ENCODE peak calls at places on chromosomes 4 and X, in nine cellular contexts. B is left ventricle myocardium inferior, K is OCI-LY7, I is hepatocyte, X is MM.1S, N is PC-3, F is PC-9, S is WERI-Rb-1, U is esophagus squamous epithelium. M is an unnamed sample.

GRCh38 chr4:1765409-1766335 is 27.4 kb upstream of the FGFR3 start:
- DNase-seq in B (no peak), K (no peak), I (no peak), X (no peak), N (no peak), F (no peak), S (no peak), U (no peak), M (no peak)

GRCh38 chrX:136046295-136046894 is 61.2 kb downstream of the SLC9A6 start:
- DNase-seq in B (no peak), K (no peak), I (peak; percentile 14), X (no peak), N (peak; percentile 59), F (no peak), S (no peak), U (no peak), M (no peak)

GRCh38 chr4:64617813-64618212 is 208.6 kb upstream of the TECRL start:
- DNase-seq in B (no peak), K (no peak), I (no peak), X (peak; percentile 25), N (peak; percentile 77), F (peak; percentile 34), S (no peak), U (no peak), M (no peak)

GRCh38 chr4:40750461-40751258 is 905 bp downstream of the NSUN7 start:
- DNase-seq in B (no peak), K (no peak), I (peak; percentile 34), X (no peak), N (peak; percentile 7), F (peak; percentile 64), S (no peak), U (no peak), M (no peak)

GRCh38 chr4:109465065-109465464 is 31.4 kb downstream of the SEC24B start:
- DNase-seq in B (no peak), K (no peak), I (no peak), X (no peak), N (no peak), F (no peak), S (no peak), U (no peak), M (no peak)

GRCh38 chr4:6239486-6239885 is 30.2 kb upstream of the WFS1 start:
- DNase-seq in B (no peak), K (no peak), I (no peak), X (no peak), N (no peak), F (no peak), S (no peak), U (no peak), M (no peak)

GRCh38 chrX:54640103-54640428 is 110.0 kb downstream of the GNL3L start:
- DNase-seq in B (no peak), K (no peak), I (no peak), X (no peak), N (no peak), F (no peak), S (no peak), U (no peak), M (no peak)

GRCh38 chr4:63921561-63921960 is 487.7 kb downstream of the TECRL start:
- DNase-seq in B (no peak), K (no peak), I (no peak), X (no peak), N (no peak), F (no peak), S (no peak), U (no peak), M (no peak)

GRCh38 chr4:85738721-85739120 is 263.8 kb downstream of the ARHGAP24 start:
- DNase-seq in B (no peak), K (no peak), I (no peak), X (no peak), N (no peak), F (no peak), S (no peak), U (no peak), M (no peak)

GRCh38 chr4:125432078-125432477 is 117.3 kb downstream of the FAT4 start:
- DNase-seq in B (peak; percentile 16), K (no peak), I (peak; percentile 13), X (no peak), N (no peak), F (peak; percentile 47), S (peak; percentile 17), U (no peak), M (no peak)

GRCh38 chr4:185958094-185958493 is 110.9 kb upstream of the TLR3 start:
- DNase-seq in B (no peak), K (no peak), I (no peak), X (no peak), N (no peak), F (no peak), S (no peak), U (no peak), M (no peak)

GRCh38 chr4:144356941-144357381 is 216.4 kb upstream of the GYPA start:
- DNase-seq in B (no peak), K (no peak), I (peak; percentile 21), X (no peak), N (no peak), F (no peak), S (no peak), U (no peak), M (no peak)

GRCh38 chrX:42131856-42132255 is 208.5 kb upstream of the CASK start:
- DNase-seq in B (no peak), K (no peak), I (no peak), X (no peak), N (peak; percentile 44), F (no peak), S (no peak), U (no peak), M (no peak)

GRCh38 chr4:41141910-41142309 is 72.4 kb downstream of the APBB2 start:
- DNase-seq in B (no peak), K (no peak), I (no peak), X (no peak), N (peak; percentile 29), F (no peak), S (no peak), U (no peak), M (peak; percentile 80)

GRCh38 chr4:139515531-139515958 is 40.5 kb downstream of the SETD7 start:
- DNase-seq in B (no peak), K (no peak), I (no peak), X (no peak), N (no peak), F (no peak), S (no peak), U (no peak), M (no peak)

GRCh38 chr4:11098461-11098860 is 330.2 kb downstream of the HS3ST1 start:
- DNase-seq in B (no peak), K (peak; percentile 52), I (no peak), X (no peak), N (no peak), F (no peak), S (no peak), U (no peak), M (no peak)

GRCh38 chr4:145280541-145280940 is 100.2 kb upstream of the OTUD4 start:
- DNase-seq in B (no peak), K (no peak), I (no peak), X (no peak), N (no peak), F (no peak), S (no peak), U (no peak), M (no peak)

DNA sequence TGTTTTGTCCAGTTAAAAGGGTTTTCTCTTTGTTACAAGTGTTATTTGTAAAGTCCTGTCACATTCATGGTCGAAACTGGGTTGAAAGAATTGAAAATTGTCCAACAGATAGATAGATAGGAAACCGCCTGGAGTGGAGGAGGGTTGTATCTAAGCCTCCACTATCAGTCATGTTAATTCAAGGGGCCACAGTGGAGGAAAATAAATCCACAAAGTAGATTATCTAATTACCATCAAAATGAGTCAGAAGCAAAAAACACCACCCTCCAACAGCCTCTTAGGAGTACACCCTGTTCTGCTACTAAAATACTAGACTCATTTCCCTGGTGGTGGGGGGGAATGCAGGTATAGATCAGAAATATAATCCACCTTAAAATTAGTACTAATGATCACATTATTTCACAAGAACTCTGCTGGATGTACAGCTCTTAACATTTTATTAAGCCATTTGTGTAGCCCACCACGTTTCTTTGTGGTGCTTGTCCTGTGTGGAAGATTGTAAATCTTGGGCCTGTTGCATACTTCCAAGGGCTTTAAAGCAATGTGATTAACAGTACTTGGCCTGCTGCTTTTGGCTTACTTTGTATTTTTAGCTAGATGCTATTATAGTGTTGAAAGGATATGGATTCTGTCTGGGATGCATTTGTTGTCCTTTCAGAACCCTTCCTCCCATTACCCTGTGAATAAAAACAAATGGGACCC is 26.8 kb downstream of the RBBP7 start:
- DNase-seq in B (no peak), K (no peak), I (no peak), X (no peak), N (no peak), F (no peak), S (no peak), U (no peak), M (no peak)
- H3K36me3 ChIP-seq in B (peaks cover 27% of the 10 kb centered on the region), K (peaks cover 94% of the 10 kb centered on the region), I (no peaks in the 10 kb centered on the region), X (peaks cover 10% of the 10 kb centered on the region), N (peaks cover 61% of the 10 kb centered on the region), F (peaks cover 6% of the 10 kb centered on the region), S (peaks cover 93% of the 10 kb centered on the region), U (peaks cover 79% of the 10 kb centered on the region), M (peaks cover 3% of the 10 kb centered on the region)

GRCh38 chr4:71713611-71714203 is 70.2 kb downstream of the GC start:
- DNase-seq in B (no peak), K (peak; percentile 39), I (peak; percentile 77), X (peak; percentile 52), N (peak; percentile 79), F (no peak), S (no peak), U (no peak), M (no peak)
- TF ChIP-seq CTCF in B (peak; percentile 68), K (peak; percentile 81), I (peak; percentile 83), X (peak; percentile 68), N (peak; percentile 91), F (peak; percentile 73), S (peak; percentile 23), U (peak; percentile 74), M (peak; percentile 45)

DNA sequence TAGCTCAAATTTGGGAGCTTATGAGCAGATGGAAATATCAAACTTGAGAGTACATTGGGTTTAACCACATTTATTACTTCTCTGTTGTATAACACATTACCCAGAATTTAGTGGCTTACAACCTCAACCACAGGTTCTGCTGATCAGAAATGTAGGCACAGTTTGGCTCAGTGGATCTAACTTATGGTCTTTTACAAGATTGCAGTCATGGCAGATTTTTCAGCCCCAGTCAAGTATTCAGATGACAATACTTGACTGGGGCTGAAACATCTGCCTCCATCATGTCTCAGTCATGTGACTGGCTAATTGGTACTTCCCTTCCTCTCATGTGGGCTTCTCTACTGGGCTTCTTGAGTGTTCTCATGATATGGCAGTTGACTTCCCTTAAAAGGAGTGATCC is 44.0 kb upstream of the ADAD1 start:
- DNase-seq in B (no peak), K (no peak), I (no peak), X (no peak), N (no peak), F (no peak), S (no peak), U (no peak), M (no peak)
- H3K36me3 ChIP-seq in B (peaks cover 82% of the 10 kb centered on the region), K (peaks cover 29% of the 10 kb centered on the region), I (no peaks in the 10 kb centered on the region), X (no peaks in the 10 kb centered on the region), N (no peaks in the 10 kb centered on the region), F (peaks cover 22% of the 10 kb centered on the region), S (peaks cover 10% of the 10 kb centered on the region), U (peaks cover 92% of the 10 kb centered on the region), M (peaks cover 3% of the 10 kb centered on the region)

GRCh38 chr4:3073158-3074077 is 920 bp downstream of the HTT-AS start:
- DNase-seq in B (peak; percentile 23), K (no peak), I (no peak), X (no peak), N (no peak), F (no peak), S (peak; percentile 33), U (no peak), M (no peak)
- TF ChIP-seq CTCF in B (peak; percentile 9), K (peak; percentile 50), I (peak; percentile 15), X (peak; percentile 8), N (no peak), F (no peak), S (peak; percentile 6), U (no peak), M (peak; percentile 40)

M was measured in BJ.